ENCODE peak calls at places on chromosome 16, in five cellular contexts. W is kidney epithelial cell, D is osteocyte, P is NCI-H1105, R is NCI-H345. O is an unnamed sample.

GRCh38 chr16:13920510-13920818 is 510 bp downstream of the ERCC4 start:
- DNase-seq in R (no peak), D (no peak), P (no peak), W (no peak), O (no peak)

GRCh38 chr16:23706439-23706838 is 6.6 kb downstream of the ERN2 start:
- DNase-seq in R (no peak), P (no peak), D (no peak), W (no peak), O (no peak)

GRCh38 chr16:88773812-88774291 is 11.2 kb downstream of the PIEZO1 start:
- DNase-seq in R (no peak), D (no peak), P (no peak), W (no peak), O (no peak)

GRCh38 chr16:67407788-67408452 is 8.4 kb downstream of the ZDHHC1 start:
- DNase-seq in W (no peak), R (no peak), D (no peak), P (no peak), O (no peak)

GRCh38 chr16:66374176-66374575 is 7.7 kb downstream of the CDH5 start:
- DNase-seq in W (no peak), P (no peak), R (no peak), D (no peak), O (no peak)

GRCh38 chr16:63315229-63315628 is 1279.0 kb upstream of the CDH8 start:
- DNase-seq in D (no peak), R (no peak), W (no peak), P (no peak), O (no peak)

GRCh38 chr16:86657972-86658371 is 79.6 kb downstream of the FOXL1 start:
- DNase-seq in D (no peak), W (no peak), P (no peak), R (no peak), O (no peak)

GRCh38 chr16:20611350-20611902 is 35.3 kb upstream of the ACSM2B start:
- DNase-seq in W (no peak), D (peak), R (peak), P (peak), O (peak)

GRCh38 chr16:85301171-85301690 is 189.0 kb upstream of the CIBAR2 start:
- DNase-seq in P (peak), R (peak), W (no peak), D (no peak), O (no peak)

GRCh38 chr16:5776876-5777275 is 679.3 kb upstream of the EEF2KMT start:
- DNase-seq in D (no peak), W (no peak), P (no peak), R (no peak), O (no peak)

GRCh38 chr16:27529962-27530361 is 19.8 kb downstream of the GTF3C1 start:
- DNase-seq in P (no peak), R (no peak), D (no peak), W (peak), O (no peak)

GRCh38 chr16:27238016-27238587 is 30.5 kb downstream of the NSMCE1 start:
- DNase-seq in R (no peak), W (no peak), P (no peak), D (no peak), O (no peak)